ENCODE peak calls at places on chromosomes 11 and 22, in six cellular contexts. V is psoas muscle, A is uterus, I is hepatocyte, O is HL-60, K is tibial artery. U is an unnamed sample.

GRCh38 chr11:113014262-113014661 is 53.0 kb downstream of the NCAM1 start:
- DNase-seq in I (peak), A (no peak), K (no peak), V (no peak), O (no peak), U (no peak)

GRCh38 chr11:113818426-113818825 is 38.8 kb downstream of the CLDN25 start:
- DNase-seq in A (no peak), I (no peak), K (no peak), V (no peak), O (no peak), U (peak)

GRCh38 chr11:36333897-36334296 is 37.8 kb downstream of the PRR5L start:
- DNase-seq in I (no peak), O (no peak), A (no peak), K (no peak), V (no peak), U (peak)

GRCh38 chr11:122745111-122745510 is 89.6 kb downstream of the UBASH3B start:
- DNase-seq in V (no peak), O (no peak), K (no peak), A (no peak), I (no peak), U (no peak)

GRCh38 chr11:18394928-18395734 is 768 bp downstream of the LDHA start:
- DNase-seq in K (no peak), V (no peak), I (peak), A (peak), O (peak), U (peak)

GRCh38 chr22:19998232-19998951 is 18.2 kb downstream of the ARVCF start:
- DNase-seq in O (no peak), A (no peak), K (no peak), I (no peak), V (peak), U (no peak)

GRCh38 chr11:3157381-3158130 is 7.6 kb downstream of the OSBPL5 start:
- DNase-seq in A (no peak), I (no peak), K (peak), V (peak), O (no peak), U (peak)

GRCh38 chr11:10674440-10674855 is 19.1 kb downstream of the IRAG1 start:
- DNase-seq in A (no peak), K (peak), O (no peak), I (no peak), V (peak), U (no peak)

GRCh38 chr22:46379301-46379930 is 43.9 kb downstream of the TRMU start:
- DNase-seq in O (no peak), I (peak), K (no peak), V (no peak), A (no peak), U (no peak)

GRCh38 chr22:36327922-36328551 is 59.7 kb downstream of the MYH9 start:
- DNase-seq in A (no peak), V (no peak), K (peak), O (no peak), I (peak), U (peak)

GRCh38 chr22:38873469-38874411 is 1.7 kb upstream of the CBX6 start:
- DNase-seq in K (no peak), I (peak), A (no peak), O (no peak), V (no peak), U (no peak)

GRCh38 chr11:6440906-6441358 is at the start of gene HPX:
- DNase-seq in V (no peak), A (no peak), K (no peak), I (no peak), O (no peak), U (no peak)